ENCODE peak calls at places on chromosome 17, in eight cellular contexts. O is CD4-positive, alpha-beta T cell; U is IMR-90; S is left ventricle myocardium inferior; V is effector memory CD8-positive, alpha-beta T cell; Y is MCF 10A; R is endothelial cell; D is HL-60. P is an unnamed sample.

GRCh38 chr17:81253358-81254131 is 14.4 kb downstream of the NDUFAF8 start:
- DNase-seq in O (peak), U (peak), S (no peak), V (peak), Y (peak), R (peak), D (peak), P (no peak)

GRCh38 chr17:8964801-8965393 is 610 bp downstream of the PIK3R5 start:
- DNase-seq in O (no peak), U (no peak), S (no peak), V (peak), Y (no peak), R (peak), D (peak), P (peak)

GRCh38 chr17:63702223-63702577 is 2.3 kb upstream of the LIMD2 start:
- DNase-seq in O (peak), U (no peak), S (no peak), V (peak), Y (no peak), R (no peak), D (peak), P (no peak)

GRCh38 chr17:74386397-74386796 is 19.1 kb downstream of the GPR142 start:
- DNase-seq in O (no peak), U (no peak), S (peak), V (no peak), Y (no peak), R (no peak), D (no peak), P (no peak)

GRCh38 chr17:1351967-1352366 is 48.1 kb downstream of the YWHAE start:
- DNase-seq in O (no peak), U (no peak), S (no peak), V (no peak), Y (no peak), R (no peak), D (no peak), P (no peak)

GRCh38 chr17:36869856-36870617 is 67.2 kb upstream of the LHX1 start:
- DNase-seq in O (no peak), U (peak), S (no peak), V (no peak), Y (peak), R (no peak), D (peak), P (no peak)

GRCh38 chr17:66789961-66790421 is 44.9 kb upstream of the CACNG5 start:
- DNase-seq in O (no peak), U (peak), S (no peak), V (no peak), Y (no peak), R (no peak), D (no peak), P (no peak)

GRCh38 chr17:74779948-74780400 is 3.8 kb upstream of the NAT9 start:
- DNase-seq in O (peak), U (no peak), S (peak), V (peak), Y (no peak), R (no peak), D (peak), P (peak)

GRCh38 chr17:7293821-7294613 is 422 bp downstream of the YBX2 start:
- DNase-seq in O (no peak), U (no peak), S (no peak), V (no peak), Y (peak), R (peak), D (no peak), P (no peak)

GRCh38 chr17:51029568-51030463 is 90.9 kb downstream of the SPAG9 start:
- DNase-seq in O (no peak), U (peak), S (no peak), V (no peak), Y (no peak), R (no peak), D (no peak), P (no peak)

GRCh38 chr17:35294756-35295155 is 51.9 kb downstream of the SLFN5 start:
- DNase-seq in O (no peak), U (no peak), S (no peak), V (no peak), Y (no peak), R (no peak), D (no peak), P (no peak)

GRCh38 chr17:79655672-79656290 is 44.9 kb upstream of the RBFOX3 start:
- DNase-seq in O (no peak), U (no peak), S (no peak), V (no peak), Y (no peak), R (no peak), D (no peak), P (no peak)

GRCh38 chr17:65987988-65988387 is 203.9 kb downstream of the CEP112 start:
- DNase-seq in O (no peak), U (peak), S (no peak), V (no peak), Y (peak), R (peak), D (peak), P (no peak)

GRCh38 chr17:27560668-27561067 is 70.3 kb upstream of the LGALS9 start:
- DNase-seq in O (no peak), U (peak), S (no peak), V (no peak), Y (peak), R (no peak), D (no peak), P (no peak)

GRCh38 chr17:49210158-49211029 is at the start of the genes ABI3 and GNGT2:
- DNase-seq in O (peak), U (peak), S (peak), V (peak), Y (no peak), R (peak), D (peak), P (peak)

GRCh38 chr17:76005263-76006149 is 4.9 kb downstream of the CDK3 start:
- DNase-seq in O (peak), U (peak), S (peak), V (peak), Y (peak), R (peak), D (peak), P (peak)

GRCh38 chr17:76544123-76544915 is 4.5 kb downstream of the PRCD start:
- DNase-seq in O (no peak), U (no peak), S (peak), V (no peak), Y (no peak), R (no peak), D (no peak), P (no peak)

GRCh38 chr17:81115749-81116464 is 49.4 kb upstream of the PVALEF start:
- DNase-seq in O (no peak), U (no peak), S (peak), V (no peak), Y (no peak), R (no peak), D (no peak), P (no peak)

P was measured in CMK.